ENCODE peak calls at places on chromosomes 5 and 9, in six cellular contexts. C, Z, X, P, U and A are unnamed samples.

GRCh38 chr5:76526950-76527349 is 96.3 kb downstream of the F2RL2 start:
- DNase-seq in C (no peak), Z (no peak), X (no peak), P (no peak), U (no peak), A (no peak)

GRCh38 chr5:111345731-111346130 is 121.5 kb downstream of the CAMK4 start:
- DNase-seq in C (no peak), Z (no peak), X (no peak), P (no peak), U (no peak), A (no peak)

GRCh38 chr9:98288876-98289275 is 33.4 kb upstream of the TBC1D2 start:
- DNase-seq in C (peak; percentile 67), Z (no peak), X (peak; percentile 49), P (no peak), U (no peak), A (no peak)

GRCh38 chr5:9439651-9440292 is 106.1 kb downstream of the SEMA5A start:
- DNase-seq in C (no peak), Z (no peak), X (no peak), P (no peak), U (no peak), A (peak; percentile 13)

GRCh38 chr5:124824637-124825158 is 78.3 kb upstream of the ZNF608 start:
- DNase-seq in C (no peak), Z (peak; percentile 37), X (no peak), P (no peak), U (peak; percentile 28), A (peak; percentile 90)

GRCh38 chr9:92196909-92197308 is 81.7 kb upstream of the SPTLC1 start:
- DNase-seq in C (no peak), Z (no peak), X (no peak), P (no peak), U (no peak), A (peak; percentile 70)

GRCh38 chr5:167534131-167534530 is 757.3 kb upstream of the WWC1 start:
- DNase-seq in C (no peak), Z (no peak), X (no peak), P (no peak), U (no peak), A (no peak)

GRCh38 chr9:68433629-68434028 is 77.2 kb downstream of the PGM5 start:
- DNase-seq in C (no peak), Z (no peak), X (no peak), P (no peak), U (no peak), A (no peak)

GRCh38 chr9:107711528-107711927 is 222.0 kb upstream of the KLF4 start:
- DNase-seq in C (no peak), Z (no peak), X (no peak), P (no peak), U (peak; percentile 75), A (peak; percentile 94)
- H3K4me3 ChIP-seq in C (no peak overlapping the region), Z (no peak overlapping the region), X (no peak overlapping the region), P (no peak overlapping the region), U (no peak overlapping the region), A (no peak overlapping the region)

GRCh38 chr5:135455876-135456237 is 3.7 kb upstream of the TIFAB start:
- DNase-seq in C (peak; percentile 10), Z (no peak), X (peak; percentile 15), P (no peak), U (no peak), A (no peak)

GRCh38 chr5:135458356-135458755 is 6.2 kb upstream of the TIFAB start:
- DNase-seq in C (peak; percentile 8), Z (no peak), X (no peak), P (no peak), U (no peak), A (no peak)

GRCh38 chr5:135458921-135459331 is 6.8 kb upstream of the TIFAB start:
- DNase-seq in C (no peak), Z (no peak), X (no peak), P (no peak), U (peak; percentile 36), A (peak; percentile 46)

GRCh38 chr5:135456238-135457099 is 4.3 kb upstream of the TIFAB start:
- DNase-seq in C (peak; percentile 21), Z (no peak), X (no peak), P (peak; percentile 45), U (peak; percentile 28), A (peak; percentile 82)

DNA sequence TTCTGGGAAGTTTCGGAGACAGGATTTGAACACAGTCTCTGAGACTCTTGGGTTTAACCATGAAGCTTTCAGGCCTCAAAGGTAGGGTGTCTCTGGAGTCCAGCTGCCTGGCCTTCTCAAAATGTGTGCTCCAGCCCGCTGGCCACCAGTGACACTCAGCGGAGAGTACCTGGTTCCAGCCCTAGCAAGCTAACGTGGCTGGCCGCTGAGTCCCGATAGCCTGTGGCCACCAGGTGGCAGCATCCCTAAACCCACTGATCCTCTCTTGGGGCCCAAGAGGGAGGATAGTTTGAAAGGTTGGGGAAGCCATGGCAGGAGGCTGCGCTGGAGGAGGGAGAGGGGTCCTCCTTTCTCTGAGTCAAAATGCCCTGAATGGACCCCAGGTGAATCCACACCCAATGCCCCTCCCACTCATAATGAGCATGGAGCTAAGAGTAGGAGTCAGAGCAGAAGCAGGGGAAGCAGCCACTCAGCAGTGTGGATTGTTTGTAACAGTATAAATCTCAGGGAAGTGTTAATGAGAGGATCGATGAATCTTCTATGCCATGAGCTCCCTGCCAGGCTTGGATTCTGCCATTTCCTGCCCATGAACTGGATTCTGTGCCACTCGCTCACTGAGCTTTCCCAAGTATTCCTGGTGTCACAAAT is 5.4 kb upstream of the TIFAB start:
- DNase-seq in C (peak; percentile 69), Z (no peak), X (peak; percentile 93), P (peak; percentile 79), U (peak; percentile 74), A (peak; percentile 51)
- TF ChIP-seq CTCF in C (peak; percentile 54), Z (peak; percentile 68), X (peak; percentile 95), P (peak; percentile 95), U (peak; percentile 74), A (peak; percentile 86)

DNA sequence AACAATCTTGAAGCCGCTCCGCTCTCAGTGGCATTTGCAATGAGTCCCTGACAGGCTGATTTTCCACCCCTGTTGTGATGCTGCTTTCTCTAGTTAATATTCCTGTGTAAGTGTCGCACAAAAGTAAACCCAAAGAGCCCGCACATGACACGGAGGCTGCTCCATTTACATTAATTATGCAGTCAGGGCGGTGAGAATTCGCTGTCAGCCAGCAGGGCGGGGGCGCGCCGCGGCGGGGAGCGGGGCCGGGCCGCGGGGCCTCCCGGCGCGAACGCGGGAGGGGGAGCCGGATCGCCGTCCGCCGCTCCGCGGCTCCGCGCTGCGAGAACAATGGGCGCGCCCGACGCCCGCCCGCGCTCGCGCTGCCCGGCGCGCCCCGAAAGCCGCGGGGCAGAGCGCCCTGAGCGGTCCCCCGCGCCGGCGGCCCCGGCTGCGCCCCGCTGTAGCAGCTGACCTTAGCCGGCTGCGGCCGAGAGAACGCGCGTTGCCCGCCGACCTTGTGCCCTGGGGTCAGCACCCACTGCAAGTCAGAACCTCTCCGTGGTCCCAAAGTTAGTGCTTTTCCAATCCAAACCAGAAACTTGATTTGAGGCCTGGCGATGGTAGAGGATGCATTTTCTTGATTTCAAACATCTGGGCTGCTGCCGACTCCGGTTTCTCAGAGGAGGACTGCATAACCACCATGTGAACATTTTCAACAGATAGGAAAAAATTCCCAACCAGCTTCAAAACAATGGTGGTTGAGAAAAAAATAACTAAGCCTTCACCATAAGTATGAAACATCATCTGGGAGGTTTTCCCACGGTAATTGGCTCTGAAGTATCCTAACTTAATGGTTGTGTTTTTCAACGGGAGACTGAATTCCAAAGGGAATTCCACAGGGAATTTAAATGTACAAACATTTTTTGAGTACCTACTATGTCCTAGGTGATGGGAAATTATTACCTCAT is 142.6 kb downstream of the PBX3 start:
- DNase-seq in C (peak; percentile 34), Z (no peak), X (peak; percentile 86), P (peak; percentile 16), U (peak; percentile 11), A (peak; percentile 71)
- H3K4me3 ChIP-seq in C (peak overlapping the region; percentile 51), Z (peak overlapping the region; percentile 58), X (peak overlapping the region; percentile 85), P (peak overlapping the region; percentile 57), U (peak overlapping the region; percentile 58), A (peak overlapping the region; percentile 49)

GRCh38 chr5:66680804-66681203 is 84.6 kb downstream of the MAST4 start:
- DNase-seq in C (no peak), Z (no peak), X (no peak), P (no peak), U (no peak), A (no peak)
- TF ChIP-seq CTCF in C (no peak), Z (no peak), X (peak; percentile 61), P (no peak), U (no peak), A (peak; percentile 1)

GRCh38 chr9:129009584-129010141 is 18.5 kb downstream of the SH3GLB2 start:
- DNase-seq in C (no peak), Z (no peak), X (peak; percentile 47), P (no peak), U (no peak), A (no peak)
- H3K4me3 ChIP-seq in C (no peak overlapping the region), Z (no peak overlapping the region), X (no peak overlapping the region), P (no peak overlapping the region), U (no peak overlapping the region), A (no peak overlapping the region)

DNA sequence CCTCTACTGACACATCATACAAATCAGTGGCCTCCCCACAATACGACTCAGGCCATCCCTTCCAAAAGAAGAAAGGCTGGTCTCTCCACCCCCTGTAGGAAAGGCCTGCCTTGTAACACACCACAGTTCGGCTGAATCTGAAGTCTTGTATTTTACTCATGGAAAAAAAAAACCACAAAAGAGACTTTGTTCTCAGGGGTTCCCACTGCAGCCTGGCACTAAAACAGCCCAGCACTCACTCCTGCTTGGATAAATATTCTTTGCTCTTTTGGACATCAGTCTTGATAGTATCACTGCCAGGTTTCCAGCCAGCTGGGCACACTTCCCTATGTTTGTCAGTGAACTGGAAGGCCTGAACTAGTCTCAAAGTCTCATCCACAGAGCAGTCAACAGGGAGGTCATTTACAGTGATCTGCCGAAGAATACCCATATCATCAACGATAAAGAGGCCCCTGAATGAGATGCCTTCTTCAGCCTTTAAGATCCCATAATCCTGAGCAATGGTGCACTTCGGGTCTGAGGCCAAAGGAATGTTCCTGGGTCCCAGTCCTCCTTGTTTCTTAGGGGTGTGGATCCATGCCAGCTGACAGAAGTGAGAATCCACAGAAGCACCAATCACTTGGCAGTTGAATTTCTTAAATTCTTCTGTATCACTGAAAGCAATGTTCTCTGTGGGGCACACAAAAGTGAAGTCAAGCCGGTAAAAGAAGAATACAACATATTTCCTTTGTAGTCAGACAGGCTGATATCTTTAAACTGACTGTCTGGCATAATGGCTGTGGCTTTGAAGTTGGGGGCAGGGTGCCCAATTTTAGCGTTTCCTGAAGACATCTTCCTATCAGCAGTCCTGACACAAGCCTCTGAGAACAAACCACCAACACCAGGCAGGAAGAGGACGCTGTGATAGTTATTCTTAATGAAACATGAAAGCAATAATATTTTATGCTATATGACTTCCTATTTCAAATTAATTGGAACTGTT is 198.1 kb downstream of the LURAP1L start:
- DNase-seq in C (no peak), Z (no peak), X (no peak), P (no peak), U (no peak), A (no peak)
- TF ChIP-seq CTCF in C (no peak), Z (no peak), X (no peak), P (no peak), U (no peak), A (no peak)

DNA sequence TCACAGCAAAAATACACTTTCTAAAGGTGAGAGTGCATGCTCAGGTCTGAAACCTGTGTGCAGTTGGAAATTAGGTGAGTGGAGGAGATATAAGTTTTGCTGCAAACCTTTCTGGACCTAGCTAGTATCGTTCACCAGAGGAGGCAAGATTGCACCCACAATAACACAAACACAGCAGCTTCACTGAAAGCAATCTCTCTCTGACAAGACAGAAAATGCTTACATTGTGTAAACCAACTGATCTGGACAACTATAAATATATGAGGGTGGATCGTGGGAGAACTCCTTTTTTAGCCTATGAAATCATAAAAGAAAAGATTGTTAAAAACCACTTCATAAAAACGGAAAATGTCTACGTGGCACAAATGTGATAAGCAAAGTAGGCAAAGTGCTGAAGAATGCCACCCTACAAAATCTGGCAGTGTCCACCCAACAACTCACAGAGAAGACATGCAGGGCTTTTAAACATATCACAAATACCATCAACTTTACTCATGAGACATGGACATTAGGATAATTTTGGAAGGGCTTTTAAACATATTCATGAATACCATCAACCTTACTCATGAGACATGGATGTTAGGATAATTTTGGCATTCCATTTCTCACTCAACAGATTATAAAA is 134.3 kb downstream of the CDH18 start:
- DNase-seq in C (no peak), Z (no peak), X (no peak), P (no peak), U (no peak), A (peak; percentile 45)
- H3K4me3 ChIP-seq in C (no peak overlapping the region), Z (no peak overlapping the region), X (no peak overlapping the region), P (no peak overlapping the region), U (no peak overlapping the region), A (no peak overlapping the region)